ENCODE peak calls at places on chromosomes 4 and X, in ten cellular contexts. One of them, this sample, is unnamed.

GRCh38 chr4:3442959-3443749 is 1.4 kb downstream of the HGFAC start:
- DNase-seq in HFFc6: no peak
- DNase-seq in heart left ventricle: no peak
- DNase-seq in activated CD8-positive, alpha-beta memory T cell treated with anti-CD3 and anti-CD28 coated beads, Interleukin-2, amount 50 U/mL, for 48 hours: peak; percentile 93
- DNase-seq in activated naive CD4-positive, alpha-beta T cell treated with anti-CD3 and anti-CD28 coated beads for 36 hours: peak; percentile 71
- DNase-seq in NCI-H1092: peak; percentile 35
- DNase-seq in H9: peak; percentile 73
- DNase-seq in MM.1S: peak; percentile 41
- DNase-seq in aorta: peak; percentile 87
- DNase-seq in tibial artery: no peak
- DNase-seq in this sample: peak; percentile 76

GRCh38 chrX:95764972-95765451 is 919.6 kb upstream of the DIAPH2 start:
- DNase-seq in HFFc6: no peak
- DNase-seq in heart left ventricle: no peak
- DNase-seq in activated CD8-positive, alpha-beta memory T cell treated with anti-CD3 and anti-CD28 coated beads, Interleukin-2, amount 50 U/mL, for 48 hours: no peak
- DNase-seq in activated naive CD4-positive, alpha-beta T cell treated with anti-CD3 and anti-CD28 coated beads for 36 hours: no peak
- DNase-seq in NCI-H1092: no peak
- DNase-seq in H9: peak; percentile 63
- DNase-seq in MM.1S: peak; percentile 68
- DNase-seq in aorta: no peak
- DNase-seq in tibial artery: no peak
- DNase-seq in this sample: no peak

GRCh38 chr4:58063761-58064160 is 953.6 kb upstream of the IGFBP7 start:
- DNase-seq in HFFc6: no peak
- DNase-seq in heart left ventricle: no peak
- DNase-seq in activated CD8-positive, alpha-beta memory T cell treated with anti-CD3 and anti-CD28 coated beads, Interleukin-2, amount 50 U/mL, for 48 hours: no peak
- DNase-seq in activated naive CD4-positive, alpha-beta T cell treated with anti-CD3 and anti-CD28 coated beads for 36 hours: no peak
- DNase-seq in NCI-H1092: no peak
- DNase-seq in H9: no peak
- DNase-seq in MM.1S: no peak
- DNase-seq in aorta: no peak
- DNase-seq in tibial artery: no peak
- DNase-seq in this sample: no peak

GRCh38 chr4:121016630-121017029 is 55.7 kb downstream of the NDNF start:
- DNase-seq in HFFc6: no peak
- DNase-seq in heart left ventricle: no peak
- DNase-seq in activated CD8-positive, alpha-beta memory T cell treated with anti-CD3 and anti-CD28 coated beads, Interleukin-2, amount 50 U/mL, for 48 hours: no peak
- DNase-seq in activated naive CD4-positive, alpha-beta T cell treated with anti-CD3 and anti-CD28 coated beads for 36 hours: no peak
- DNase-seq in NCI-H1092: no peak
- DNase-seq in H9: no peak
- DNase-seq in MM.1S: no peak
- DNase-seq in aorta: no peak
- DNase-seq in tibial artery: no peak
- DNase-seq in this sample: no peak

GRCh38 chr4:41257257-41257900 is 651 bp downstream of the UCHL1 start:
- DNase-seq in HFFc6: peak; percentile 16
- DNase-seq in heart left ventricle: peak; percentile 42
- DNase-seq in activated CD8-positive, alpha-beta memory T cell treated with anti-CD3 and anti-CD28 coated beads, Interleukin-2, amount 50 U/mL, for 48 hours: peak; percentile 65
- DNase-seq in activated naive CD4-positive, alpha-beta T cell treated with anti-CD3 and anti-CD28 coated beads for 36 hours: peak; percentile 29
- DNase-seq in NCI-H1092: peak; percentile 67
- DNase-seq in H9: peak; percentile 61
- DNase-seq in MM.1S: peak; percentile 91
- DNase-seq in aorta: peak; percentile 86
- DNase-seq in tibial artery: peak; percentile 23
- DNase-seq in this sample: peak; percentile 64

GRCh38 chrX:85244411-85245210 is 820 bp downstream of the ZNF711 start:
- DNase-seq in HFFc6: no peak
- DNase-seq in heart left ventricle: no peak
- DNase-seq in activated CD8-positive, alpha-beta memory T cell treated with anti-CD3 and anti-CD28 coated beads, Interleukin-2, amount 50 U/mL, for 48 hours: no peak
- DNase-seq in activated naive CD4-positive, alpha-beta T cell treated with anti-CD3 and anti-CD28 coated beads for 36 hours: peak; percentile 8
- DNase-seq in NCI-H1092: peak; percentile 39
- DNase-seq in H9: no peak
- DNase-seq in MM.1S: no peak
- DNase-seq in aorta: peak; percentile 74
- DNase-seq in tibial artery: no peak
- DNase-seq in this sample: no peak

GRCh38 chrX:42720209-42720608 is 57.8 kb downstream of the PPP1R2C start:
- DNase-seq in HFFc6: no peak
- DNase-seq in heart left ventricle: no peak
- DNase-seq in activated CD8-positive, alpha-beta memory T cell treated with anti-CD3 and anti-CD28 coated beads, Interleukin-2, amount 50 U/mL, for 48 hours: no peak
- DNase-seq in activated naive CD4-positive, alpha-beta T cell treated with anti-CD3 and anti-CD28 coated beads for 36 hours: no peak
- DNase-seq in NCI-H1092: no peak
- DNase-seq in H9: no peak
- DNase-seq in MM.1S: no peak
- DNase-seq in aorta: no peak
- DNase-seq in tibial artery: no peak
- DNase-seq in this sample: no peak

GRCh38 chr4:152159773-152160172 is 376.1 kb downstream of the FBXW7 start:
- DNase-seq in HFFc6: no peak
- DNase-seq in heart left ventricle: no peak
- DNase-seq in activated CD8-positive, alpha-beta memory T cell treated with anti-CD3 and anti-CD28 coated beads, Interleukin-2, amount 50 U/mL, for 48 hours: no peak
- DNase-seq in activated naive CD4-positive, alpha-beta T cell treated with anti-CD3 and anti-CD28 coated beads for 36 hours: no peak
- DNase-seq in NCI-H1092: no peak
- DNase-seq in H9: no peak
- DNase-seq in MM.1S: no peak
- DNase-seq in aorta: no peak
- DNase-seq in tibial artery: no peak
- DNase-seq in this sample: no peak

GRCh38 chrX:106286053-106286650 is 118.0 kb downstream of the PWWP3B start:
- DNase-seq in HFFc6: no peak
- DNase-seq in heart left ventricle: no peak
- DNase-seq in activated CD8-positive, alpha-beta memory T cell treated with anti-CD3 and anti-CD28 coated beads, Interleukin-2, amount 50 U/mL, for 48 hours: no peak
- DNase-seq in activated naive CD4-positive, alpha-beta T cell treated with anti-CD3 and anti-CD28 coated beads for 36 hours: no peak
- DNase-seq in NCI-H1092: no peak
- DNase-seq in H9: no peak
- DNase-seq in MM.1S: no peak
- DNase-seq in aorta: no peak
- DNase-seq in tibial artery: no peak
- DNase-seq in this sample: no peak

GRCh38 chr4:22514001-22514400 is 1.9 kb downstream of the ADGRA3 start:
- DNase-seq in HFFc6: peak; percentile 90
- DNase-seq in heart left ventricle: no peak
- DNase-seq in activated CD8-positive, alpha-beta memory T cell treated with anti-CD3 and anti-CD28 coated beads, Interleukin-2, amount 50 U/mL, for 48 hours: no peak
- DNase-seq in activated naive CD4-positive, alpha-beta T cell treated with anti-CD3 and anti-CD28 coated beads for 36 hours: no peak
- DNase-seq in NCI-H1092: no peak
- DNase-seq in H9: no peak
- DNase-seq in MM.1S: no peak
- DNase-seq in aorta: no peak
- DNase-seq in tibial artery: no peak
- DNase-seq in this sample: no peak

GRCh38 chr4:39664828-39665731 is 26.4 kb upstream of the SMIM14 start:
- DNase-seq in HFFc6: peak; percentile 43
- DNase-seq in heart left ventricle: no peak
- DNase-seq in activated CD8-positive, alpha-beta memory T cell treated with anti-CD3 and anti-CD28 coated beads, Interleukin-2, amount 50 U/mL, for 48 hours: no peak
- DNase-seq in activated naive CD4-positive, alpha-beta T cell treated with anti-CD3 and anti-CD28 coated beads for 36 hours: no peak
- DNase-seq in NCI-H1092: no peak
- DNase-seq in H9: no peak
- DNase-seq in MM.1S: no peak
- DNase-seq in aorta: no peak
- DNase-seq in tibial artery: no peak
- DNase-seq in this sample: no peak

GRCh38 chr4:55183926-55184599 is 58.7 kb upstream of the KDR start:
- DNase-seq in HFFc6: peak; percentile 92
- DNase-seq in heart left ventricle: no peak
- DNase-seq in activated CD8-positive, alpha-beta memory T cell treated with anti-CD3 and anti-CD28 coated beads, Interleukin-2, amount 50 U/mL, for 48 hours: no peak
- DNase-seq in activated naive CD4-positive, alpha-beta T cell treated with anti-CD3 and anti-CD28 coated beads for 36 hours: peak; percentile 18
- DNase-seq in NCI-H1092: no peak
- DNase-seq in H9: peak; percentile 71
- DNase-seq in MM.1S: no peak
- DNase-seq in aorta: no peak
- DNase-seq in tibial artery: no peak
- DNase-seq in this sample: no peak

GRCh38 chr4:4501678-4502077 is 40.2 kb downstream of the STX18 start:
- DNase-seq in HFFc6: no peak
- DNase-seq in heart left ventricle: no peak
- DNase-seq in activated CD8-positive, alpha-beta memory T cell treated with anti-CD3 and anti-CD28 coated beads, Interleukin-2, amount 50 U/mL, for 48 hours: no peak
- DNase-seq in activated naive CD4-positive, alpha-beta T cell treated with anti-CD3 and anti-CD28 coated beads for 36 hours: no peak
- DNase-seq in NCI-H1092: no peak
- DNase-seq in H9: no peak
- DNase-seq in MM.1S: no peak
- DNase-seq in aorta: no peak
- DNase-seq in tibial artery: no peak
- DNase-seq in this sample: no peak

GRCh38 chr4:4995103-4995761 is 24.0 kb downstream of the CYTL1 start:
- DNase-seq in HFFc6: peak; percentile 40
- DNase-seq in heart left ventricle: peak; percentile 70
- DNase-seq in activated CD8-positive, alpha-beta memory T cell treated with anti-CD3 and anti-CD28 coated beads, Interleukin-2, amount 50 U/mL, for 48 hours: peak; percentile 72
- DNase-seq in activated naive CD4-positive, alpha-beta T cell treated with anti-CD3 and anti-CD28 coated beads for 36 hours: peak; percentile 62
- DNase-seq in NCI-H1092: peak; percentile 28
- DNase-seq in H9: peak; percentile 90
- DNase-seq in MM.1S: peak; percentile 77
- DNase-seq in aorta: peak; percentile 90
- DNase-seq in tibial artery: peak; percentile 79
- DNase-seq in this sample: peak; percentile 76

GRCh38 chrX:48540015-48540350 is 469 bp downstream of the TBC1D25 start:
- DNase-seq in HFFc6: peak; percentile 1
- DNase-seq in heart left ventricle: no peak
- DNase-seq in activated CD8-positive, alpha-beta memory T cell treated with anti-CD3 and anti-CD28 coated beads, Interleukin-2, amount 50 U/mL, for 48 hours: no peak
- DNase-seq in activated naive CD4-positive, alpha-beta T cell treated with anti-CD3 and anti-CD28 coated beads for 36 hours: peak; percentile 56
- DNase-seq in NCI-H1092: peak; percentile 59
- DNase-seq in H9: no peak
- DNase-seq in MM.1S: peak; percentile 27
- DNase-seq in aorta: no peak
- DNase-seq in tibial artery: no peak
- DNase-seq in this sample: peak; percentile 46

GRCh38 chrX:13235930-13236329 is 83.9 kb downstream of the ATXN3L start:
- DNase-seq in HFFc6: no peak
- DNase-seq in heart left ventricle: no peak
- DNase-seq in activated CD8-positive, alpha-beta memory T cell treated with anti-CD3 and anti-CD28 coated beads, Interleukin-2, amount 50 U/mL, for 48 hours: no peak
- DNase-seq in activated naive CD4-positive, alpha-beta T cell treated with anti-CD3 and anti-CD28 coated beads for 36 hours: no peak
- DNase-seq in NCI-H1092: no peak
- DNase-seq in H9: no peak
- DNase-seq in MM.1S: no peak
- DNase-seq in aorta: no peak
- DNase-seq in tibial artery: no peak
- DNase-seq in this sample: no peak

GRCh38 chrX:68498508-68499379 is at the start of gene YIPF6:
- DNase-seq in HFFc6: peak; percentile 59
- DNase-seq in heart left ventricle: peak; percentile 82
- DNase-seq in activated CD8-positive, alpha-beta memory T cell treated with anti-CD3 and anti-CD28 coated beads, Interleukin-2, amount 50 U/mL, for 48 hours: peak; percentile 78
- DNase-seq in activated naive CD4-positive, alpha-beta T cell treated with anti-CD3 and anti-CD28 coated beads for 36 hours: peak; percentile 77
- DNase-seq in NCI-H1092: peak; percentile 71
- DNase-seq in H9: peak; percentile 69
- DNase-seq in MM.1S: peak; percentile 63
- DNase-seq in aorta: peak; percentile 91
- DNase-seq in tibial artery: peak; percentile 68
- DNase-seq in this sample: peak; percentile 85

GRCh38 chr4:120733968-120734367 is 188.6 kb downstream of the PRDM5 start:
- DNase-seq in HFFc6: no peak
- DNase-seq in heart left ventricle: no peak
- DNase-seq in activated CD8-positive, alpha-beta memory T cell treated with anti-CD3 and anti-CD28 coated beads, Interleukin-2, amount 50 U/mL, for 48 hours: no peak
- DNase-seq in activated naive CD4-positive, alpha-beta T cell treated with anti-CD3 and anti-CD28 coated beads for 36 hours: no peak
- DNase-seq in NCI-H1092: no peak
- DNase-seq in H9: no peak
- DNase-seq in MM.1S: no peak
- DNase-seq in aorta: no peak
- DNase-seq in tibial artery: no peak
- DNase-seq in this sample: no peak

GRCh38 chrX:50613846-50614245 is 143.2 kb upstream of the DGKK start:
- DNase-seq in HFFc6: no peak
- DNase-seq in heart left ventricle: no peak
- DNase-seq in activated CD8-positive, alpha-beta memory T cell treated with anti-CD3 and anti-CD28 coated beads, Interleukin-2, amount 50 U/mL, for 48 hours: no peak
- DNase-seq in activated naive CD4-positive, alpha-beta T cell treated with anti-CD3 and anti-CD28 coated beads for 36 hours: no peak
- DNase-seq in NCI-H1092: no peak
- DNase-seq in H9: no peak
- DNase-seq in MM.1S: no peak
- DNase-seq in aorta: no peak
- DNase-seq in tibial artery: no peak
- DNase-seq in this sample: no peak

GRCh38 chr4:123110685-123111084 is 188.3 kb upstream of the NUDT6 start:
- DNase-seq in HFFc6: no peak
- DNase-seq in heart left ventricle: no peak
- DNase-seq in activated CD8-positive, alpha-beta memory T cell treated with anti-CD3 and anti-CD28 coated beads, Interleukin-2, amount 50 U/mL, for 48 hours: no peak
- DNase-seq in activated naive CD4-positive, alpha-beta T cell treated with anti-CD3 and anti-CD28 coated beads for 36 hours: no peak
- DNase-seq in NCI-H1092: no peak
- DNase-seq in H9: no peak
- DNase-seq in MM.1S: no peak
- DNase-seq in aorta: no peak
- DNase-seq in tibial artery: no peak
- DNase-seq in this sample: no peak

GRCh38 chr4:185656467-185656890 is 121.2 kb upstream of the PDLIM3 start:
- DNase-seq in HFFc6: peak; percentile 34
- DNase-seq in heart left ventricle: peak; percentile 42
- DNase-seq in activated CD8-positive, alpha-beta memory T cell treated with anti-CD3 and anti-CD28 coated beads, Interleukin-2, amount 50 U/mL, for 48 hours: no peak
- DNase-seq in activated naive CD4-positive, alpha-beta T cell treated with anti-CD3 and anti-CD28 coated beads for 36 hours: no peak
- DNase-seq in NCI-H1092: no peak
- DNase-seq in H9: peak; percentile 55
- DNase-seq in MM.1S: no peak
- DNase-seq in aorta: peak; percentile 87
- DNase-seq in tibial artery: peak; percentile 61
- DNase-seq in this sample: peak; percentile 69

GRCh38 chr4:159425749-159426376 is 323.0 kb downstream of the RAPGEF2 start:
- DNase-seq in HFFc6: no peak
- DNase-seq in heart left ventricle: no peak
- DNase-seq in activated CD8-positive, alpha-beta memory T cell treated with anti-CD3 and anti-CD28 coated beads, Interleukin-2, amount 50 U/mL, for 48 hours: no peak
- DNase-seq in activated naive CD4-positive, alpha-beta T cell treated with anti-CD3 and anti-CD28 coated beads for 36 hours: no peak
- DNase-seq in NCI-H1092: no peak
- DNase-seq in H9: no peak
- DNase-seq in MM.1S: no peak
- DNase-seq in aorta: no peak
- DNase-seq in tibial artery: no peak
- DNase-seq in this sample: no peak

GRCh38 chr4:176150283-176150682 is 45.1 kb downstream of the SPATA4 start:
- DNase-seq in HFFc6: peak; percentile 46
- DNase-seq in heart left ventricle: no peak
- DNase-seq in activated CD8-positive, alpha-beta memory T cell treated with anti-CD3 and anti-CD28 coated beads, Interleukin-2, amount 50 U/mL, for 48 hours: no peak
- DNase-seq in activated naive CD4-positive, alpha-beta T cell treated with anti-CD3 and anti-CD28 coated beads for 36 hours: peak; percentile 6
- DNase-seq in NCI-H1092: no peak
- DNase-seq in H9: no peak
- DNase-seq in MM.1S: peak; percentile 27
- DNase-seq in aorta: no peak
- DNase-seq in tibial artery: no peak
- DNase-seq in this sample: no peak

GRCh38 chr4:3385719-3386440 is 55.9 kb upstream of the HGFAC start:
- DNase-seq in HFFc6: no peak
- DNase-seq in heart left ventricle: no peak
- DNase-seq in activated CD8-positive, alpha-beta memory T cell treated with anti-CD3 and anti-CD28 coated beads, Interleukin-2, amount 50 U/mL, for 48 hours: no peak
- DNase-seq in activated naive CD4-positive, alpha-beta T cell treated with anti-CD3 and anti-CD28 coated beads for 36 hours: no peak
- DNase-seq in NCI-H1092: no peak
- DNase-seq in H9: no peak
- DNase-seq in MM.1S: no peak
- DNase-seq in aorta: peak; percentile 69
- DNase-seq in tibial artery: peak; percentile 17
- DNase-seq in this sample: no peak

GRCh38 chr4:38174811-38175210 is 214.6 kb downstream of the PTTG2 start:
- DNase-seq in HFFc6: no peak
- DNase-seq in heart left ventricle: no peak
- DNase-seq in activated CD8-positive, alpha-beta memory T cell treated with anti-CD3 and anti-CD28 coated beads, Interleukin-2, amount 50 U/mL, for 48 hours: no peak
- DNase-seq in activated naive CD4-positive, alpha-beta T cell treated with anti-CD3 and anti-CD28 coated beads for 36 hours: no peak
- DNase-seq in NCI-H1092: no peak
- DNase-seq in H9: no peak
- DNase-seq in MM.1S: no peak
- DNase-seq in aorta: no peak
- DNase-seq in tibial artery: peak; percentile 32
- DNase-seq in this sample: no peak

GRCh38 chr4:138875886-138876608 is 139.5 kb upstream of the NOCT start:
- DNase-seq in HFFc6: peak; percentile 73
- DNase-seq in heart left ventricle: no peak
- DNase-seq in activated CD8-positive, alpha-beta memory T cell treated with anti-CD3 and anti-CD28 coated beads, Interleukin-2, amount 50 U/mL, for 48 hours: no peak
- DNase-seq in activated naive CD4-positive, alpha-beta T cell treated with anti-CD3 and anti-CD28 coated beads for 36 hours: no peak
- DNase-seq in NCI-H1092: no peak
- DNase-seq in H9: no peak
- DNase-seq in MM.1S: no peak
- DNase-seq in aorta: no peak
- DNase-seq in tibial artery: no peak
- DNase-seq in this sample: no peak

GRCh38 chrX:95662200-95662599 is 1022.4 kb upstream of the DIAPH2 start:
- DNase-seq in HFFc6: no peak
- DNase-seq in heart left ventricle: no peak
- DNase-seq in activated CD8-positive, alpha-beta memory T cell treated with anti-CD3 and anti-CD28 coated beads, Interleukin-2, amount 50 U/mL, for 48 hours: no peak
- DNase-seq in activated naive CD4-positive, alpha-beta T cell treated with anti-CD3 and anti-CD28 coated beads for 36 hours: no peak
- DNase-seq in NCI-H1092: no peak
- DNase-seq in H9: no peak
- DNase-seq in MM.1S: peak; percentile 69
- DNase-seq in aorta: no peak
- DNase-seq in tibial artery: no peak
- DNase-seq in this sample: no peak